ENCODE peak calls at places on chromosomes 13 and 19, in ten cellular contexts. K, B, G, Z, D, P, F, I, J and E are unnamed samples.

GRCh38 chr13:27921961-27922910 is 2.4 kb downstream of the PDX1 start:
- DNase-seq in J (no peak), F (no peak), G (no peak), P (no peak), I (no peak), Z (no peak), D (no peak), B (no peak), K (no peak), E (no peak)

GRCh38 chr13:21076265-21076653 is 14.9 kb upstream of the LATS2 start:
- DNase-seq in J (no peak), P (no peak), I (no peak), D (no peak), F (no peak), B (no peak), G (no peak), K (no peak), Z (no peak), E (peak; percentile 77)

GRCh38 chr19:19096641-19097627 is 33.1 kb downstream of the SLC25A42 start:
- DNase-seq in Z (no peak), G (no peak), B (no peak), I (no peak), F (no peak), D (no peak), K (no peak), J (no peak), P (peak; percentile 13), E (no peak)

GRCh38 chr13:60655268-60655667 is 258.2 kb downstream of the TDRD3 start:
- DNase-seq in J (no peak), I (no peak), G (no peak), B (no peak), K (no peak), Z (no peak), D (no peak), P (no peak), F (no peak), E (no peak)

GRCh38 chr13:49681837-49682236 is 9.4 kb downstream of the EBPL start:
- DNase-seq in K (no peak), G (no peak), D (no peak), B (no peak), I (no peak), P (no peak), F (no peak), J (no peak), Z (peak; percentile 9), E (peak; percentile 8)

GRCh38 chr13:98976338-98976737 is 1.5 kb downstream of the DOCK9 start:
- DNase-seq in J (no peak), F (no peak), Z (no peak), I (no peak), B (peak; percentile 84), P (no peak), K (no peak), D (no peak), G (no peak), E (no peak)

GRCh38 chr13:77460195-77460594 is 75.3 kb upstream of the SCEL start:
- DNase-seq in G (no peak), K (peak; percentile 49), I (no peak), Z (no peak), J (no peak), F (no peak), D (peak; percentile 61), P (no peak), B (no peak), E (no peak)

GRCh38 chr13:36965767-36966166 is 33.4 kb downstream of the ALG5 start:
- DNase-seq in J (no peak), D (no peak), K (no peak), G (no peak), I (peak; percentile 49), B (peak; percentile 92), P (peak; percentile 43), Z (peak; percentile 90), F (no peak), E (no peak)

GRCh38 chr13:68816715-68817114 is 1290.9 kb upstream of the ATXN8OS start:
- DNase-seq in F (no peak), J (no peak), G (no peak), K (no peak), B (no peak), D (no peak), I (no peak), Z (no peak), P (no peak), E (no peak)

GRCh38 chr13:51151463-51151862 is 40.4 kb upstream of the C13orf42 start:
- DNase-seq in G (no peak), J (no peak), I (no peak), B (no peak), D (no peak), F (no peak), K (no peak), Z (no peak), P (no peak), E (peak; percentile 34)

GRCh38 chr13:51148952-51149573 is 38.0 kb upstream of the C13orf42 start:
- DNase-seq in I (peak; percentile 31), G (peak; percentile 57), B (peak; percentile 77), J (peak; percentile 12), Z (peak; percentile 72), K (peak; percentile 60), F (no peak), P (peak; percentile 17), D (no peak), E (peak; percentile 68)

GRCh38 chr13:51147732-51148131 is 36.7 kb upstream of the C13orf42 start:
- DNase-seq in I (no peak), B (no peak), P (no peak), D (no peak), F (no peak), G (no peak), J (no peak), K (no peak), Z (no peak), E (no peak)

GRCh38 chr13:51146667-51147066 is 35.6 kb upstream of the C13orf42 start:
- DNase-seq in F (no peak), P (no peak), G (no peak), D (no peak), I (no peak), K (no peak), J (no peak), B (no peak), Z (no peak), E (no peak)

GRCh38 chr13:51148223-51148951 is 37.3 kb upstream of the C13orf42 start:
- DNase-seq in Z (no peak), I (no peak), J (no peak), D (no peak), F (no peak), P (no peak), G (peak; percentile 58), B (no peak), K (no peak), E (peak; percentile 66)
- TF ChIP-seq CTCF in Z (no peak), I (no peak), J (no peak), D (no peak), F (no peak), P (no peak), G (no peak), B (no peak), K (no peak), E (no peak)

DNA sequence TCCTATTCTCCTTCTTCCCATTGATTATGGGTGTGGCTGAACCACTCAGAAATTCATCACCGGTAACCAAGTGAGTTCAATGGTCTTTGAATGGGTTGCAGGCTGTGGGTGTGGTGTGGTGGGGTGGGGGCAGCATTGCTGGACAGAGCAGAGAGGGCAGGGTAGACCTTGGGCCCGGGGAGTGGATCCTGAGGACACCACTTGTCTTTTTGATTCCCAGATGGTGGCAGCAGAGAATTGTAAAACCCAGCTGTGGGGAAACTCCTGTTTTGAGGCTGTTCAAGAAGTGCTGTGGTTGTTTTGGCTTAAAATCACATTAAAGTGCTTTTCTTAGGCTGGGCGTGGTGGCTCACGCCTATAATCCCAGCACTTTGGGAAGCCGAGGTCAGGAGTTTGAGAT is 45.8 kb upstream of the RGCC start:
- DNase-seq in K (peak; percentile 17), B (peak; percentile 83), J (no peak), I (peak; percentile 46), P (peak; percentile 28), Z (peak; percentile 62), D (no peak), F (no peak), G (no peak), E (peak; percentile 69)
- TF ChIP-seq CTCF in K (peak; percentile 63), B (peak; percentile 29), J (peak; percentile 55), I (peak; percentile 62), P (no peak), Z (peak; percentile 64), D (peak; percentile 46), F (no peak), G (peak; percentile 42), E (peak; percentile 59)

GRCh38 chr19:46542428-46543230 is 47.0 kb upstream of the PNMA8B start:
- DNase-seq in K (peak; percentile 100), J (peak; percentile 45), Z (peak; percentile 96), F (peak; percentile 77), B (peak; percentile 94), D (peak; percentile 93), I (peak; percentile 69), G (no peak), P (peak; percentile 86), E (peak; percentile 92)

GRCh38 chr19:46533085-46534081 is 37.7 kb upstream of the PNMA8B start:
- DNase-seq in I (no peak), J (no peak), D (no peak), F (no peak), B (no peak), K (no peak), G (no peak), P (no peak), Z (no peak), E (no peak)

GRCh38 chr19:46536391-46536790 is 40.7 kb upstream of the PNMA8B start:
- DNase-seq in F (no peak), G (no peak), J (no peak), K (no peak), B (no peak), P (no peak), I (no peak), D (no peak), Z (no peak), E (no peak)

DNA sequence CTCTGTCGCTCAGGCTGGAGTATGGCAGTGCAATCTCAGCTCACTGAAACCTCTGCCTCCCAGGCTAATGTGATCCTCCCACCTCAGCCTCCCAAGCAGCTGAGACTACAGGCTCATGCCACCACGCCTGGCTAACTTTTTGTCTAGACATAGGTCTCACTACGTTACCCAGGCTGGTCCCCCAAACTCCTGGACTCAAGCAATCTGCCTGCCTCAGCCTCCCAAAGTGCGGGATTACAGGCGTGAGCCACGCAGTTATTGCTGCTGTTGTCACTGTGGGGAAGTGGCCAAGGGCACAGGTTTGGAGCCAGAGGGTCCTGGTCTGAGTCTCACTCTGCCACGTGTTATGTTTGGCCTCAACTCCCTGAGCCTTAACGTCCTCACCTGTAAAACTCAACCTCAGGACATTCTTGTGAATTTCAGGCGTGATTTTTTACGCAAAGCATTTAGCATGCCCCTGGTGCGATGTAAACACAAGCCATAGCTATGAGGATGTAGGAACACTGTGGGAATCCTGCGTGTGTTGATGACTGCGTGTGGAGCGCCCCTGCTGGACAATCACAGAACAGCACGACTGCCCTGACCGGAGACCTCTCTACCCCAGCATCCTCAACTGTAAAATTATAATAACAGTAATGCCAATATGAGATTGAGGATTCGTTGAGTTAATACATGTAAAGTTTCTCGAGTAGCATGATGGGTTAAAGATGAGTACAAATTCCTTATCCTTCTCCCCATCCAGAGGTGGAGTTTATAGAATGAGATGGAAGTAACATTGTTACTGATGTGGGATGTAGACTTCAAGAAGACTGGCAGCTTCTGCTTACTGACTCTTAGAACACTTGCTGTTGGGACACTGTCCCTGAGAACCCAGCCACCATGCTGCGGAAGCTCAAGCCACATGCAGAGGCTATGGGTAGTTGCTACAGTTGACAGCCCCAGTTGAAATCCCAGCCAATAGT is 41.8 kb upstream of the PNMA8B start:
- DNase-seq in D (peak; percentile 43), B (peak; percentile 63), Z (peak; percentile 52), I (no peak), K (peak; percentile 72), J (no peak), G (no peak), P (peak; percentile 80), F (peak; percentile 37), E (peak; percentile 86)
- TF ChIP-seq CTCF in D (peak; percentile 76), B (peak; percentile 97), Z (peak; percentile 96), I (peak; percentile 92), K (peak; percentile 51), J (peak; percentile 92), G (peak; percentile 94), P (peak; percentile 95), F (peak; percentile 97), E (peak; percentile 86)

GRCh38 chr13:29418026-29418425 is 177.5 kb downstream of the SLC7A1 start:
- DNase-seq in Z (no peak), I (no peak), K (no peak), G (no peak), F (no peak), P (no peak), D (no peak), J (no peak), B (no peak), E (no peak)
- TF ChIP-seq CTCF in Z (peak; percentile 25), I (no peak), K (no peak), G (peak; percentile 47), F (no peak), P (no peak), D (no peak), J (no peak), B (no peak), E (no peak)